ENCODE peak calls at places on chromosome 9, in four cellular contexts. S is adrenal gland, Z is lower lobe of right lung, O is GM23338. M is an unnamed sample.
A peak's percentile ranks its signal among the peaks of the same experiment; 100 is the strongest.

GRCh38 chr9:69276775-69277174 is 48.2 kb upstream of the ENTREP1 start:
- DNase-seq in O (peak; percentile 10), S (no peak), Z (peak; percentile 61), M (no peak)

GRCh38 chr9:91421987-91422765 is 1.5 kb downstream of the NFIL3 start:
- DNase-seq in S (peak; percentile 61), O (no peak), Z (no peak), M (no peak)

GRCh38 chr9:79028101-79028500 is 543.7 kb upstream of the TLE4 start:
- DNase-seq in Z (no peak), S (no peak), O (no peak), M (no peak)

GRCh38 chr9:100567856-100568255 is 10.0 kb upstream of the CAVIN4 start:
- DNase-seq in O (no peak), Z (no peak), S (no peak), M (no peak)

GRCh38 chr9:123642291-123643278 is 286.6 kb downstream of the CRB2 start:
- DNase-seq in Z (peak; percentile 61), O (no peak), S (peak; percentile 60), M (no peak)

GRCh38 chr9:121640486-121641227 is 10.8 kb upstream of the DAB2IP start:
- DNase-seq in S (no peak), O (no peak), Z (no peak), M (no peak)

GRCh38 chr9:3401556-3401955 is 124.2 kb downstream of the RFX3 start:
- DNase-seq in Z (no peak), S (no peak), O (no peak), M (no peak)

GRCh38 chr9:38299856-38300255 is 92.6 kb upstream of the ALDH1B1 start:
- DNase-seq in S (no peak), O (no peak), Z (no peak), M (no peak)

GRCh38 chr9:129069128-129069824 is 11.6 kb upstream of the DOLPP1 start:
- DNase-seq in O (no peak), S (peak; percentile 82), Z (peak; percentile 85), M (no peak)

GRCh38 chr9:94918038-94918753 is 191.7 kb downstream of the AOPEP start:
- DNase-seq in Z (no peak), O (no peak), S (peak; percentile 10), M (no peak)

GRCh38 chr9:132472199-132472598 is 62.2 kb downstream of the CFAP77 start:
- DNase-seq in S (no peak), O (no peak), Z (no peak), M (no peak)

GRCh38 chr9:75545292-75545691 is 345.2 kb upstream of the PCSK5 start:
- DNase-seq in Z (no peak), O (no peak), S (no peak), M (no peak)

GRCh38 chr9:16100596-16101091 is 547.8 kb downstream of the CCDC171 start:
- DNase-seq in Z (no peak), S (no peak), O (peak; percentile 18), M (no peak)

GRCh38 chr9:129027685-129028191 is 393 bp downstream of the SH3GLB2 start:
- DNase-seq in Z (peak; percentile 84), S (no peak), O (peak; percentile 71), M (no peak)

GRCh38 chr9:110828148-110828730 is 159.6 kb downstream of the MUSK start:
- DNase-seq in O (peak; percentile 11), S (no peak), Z (no peak), M (no peak)

GRCh38 chr9:88706193-88707112 is 171.5 kb downstream of the NXNL2 start:
- DNase-seq in S (no peak), Z (peak; percentile 55), O (peak; percentile 23), M (no peak)

GRCh38 chr9:114606597-114607207 is 4.4 kb upstream of the TMEM268 start:
- DNase-seq in Z (no peak), S (peak; percentile 72), O (no peak), M (no peak)

GRCh38 chr9:6564370-6564769 is 81.2 kb downstream of the GLDC start:
- DNase-seq in O (no peak), Z (no peak), S (no peak), M (no peak)

GRCh38 chr9:80994892-80995291 is 694.5 kb downstream of the TLE1 start:
- DNase-seq in S (no peak), Z (no peak), O (no peak), M (no peak)

GRCh38 chr9:88819471-88819870 is 171.8 kb upstream of the S1PR3 start:
- DNase-seq in O (no peak), Z (no peak), S (no peak), M (no peak)

GRCh38 chr9:69502671-69503301 is 169.4 kb downstream of the APBA1 start:
- DNase-seq in S (no peak), O (no peak), Z (no peak), M (no peak)

GRCh38 chr9:26551451-26551850 is 341.2 kb downstream of the CAAP1 start:
- DNase-seq in O (no peak), Z (no peak), S (no peak), M (no peak)

GRCh38 chr9:135818718-135819475 is 88.4 kb downstream of the CAMSAP1 start:
- DNase-seq in S (no peak), Z (no peak), O (no peak), M (no peak)

GRCh38 chr9:135820661-135821060 is 86.7 kb downstream of the CAMSAP1 start:
- DNase-seq in Z (no peak), S (no peak), O (no peak), M (no peak)

GRCh38 chr9:135817951-135818717 is 89.2 kb downstream of the CAMSAP1 start:
- DNase-seq in O (no peak), Z (no peak), S (no peak), M (no peak)

GRCh38 chr9:135821116-135821515 is 86.2 kb downstream of the CAMSAP1 start:
- DNase-seq in Z (no peak), S (no peak), O (no peak), M (no peak)

DNA sequence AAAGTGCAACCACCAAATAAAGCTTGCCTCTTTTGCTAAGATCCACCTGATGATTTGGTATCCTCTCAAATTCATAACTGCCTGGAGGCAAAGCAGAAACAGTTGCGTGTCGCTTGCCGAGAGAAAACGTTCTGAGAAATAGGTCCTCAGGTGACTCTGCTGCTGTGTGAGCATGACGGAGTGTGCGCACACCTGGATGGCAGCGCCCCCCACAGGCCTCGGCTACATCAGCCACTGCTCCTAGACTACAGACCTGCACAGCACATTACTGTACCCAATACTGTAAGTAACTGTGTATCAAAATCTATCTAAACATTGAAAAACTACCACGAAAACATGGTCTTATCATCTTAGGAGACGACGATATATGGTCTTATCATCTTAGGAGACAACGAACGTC is 87.4 kb downstream of the CAMSAP1 start:
- DNase-seq in O (peak; percentile 59), Z (no peak), S (no peak), M (no peak)
- TF ChIP-seq CTCF in O (peak; percentile 65), Z (no peak), S (no peak), M (no peak)

GRCh38 chr9:85142461-85143401 is 473.2 kb downstream of the NTRK2 start:
- DNase-seq in Z (peak; percentile 43), O (peak; percentile 58), S (no peak), M (no peak)
- TF ChIP-seq CTCF in Z (peak; percentile 42), O (peak; percentile 74), S (peak; percentile 41), M (peak; percentile 16)

GRCh38 chr9:137028281-137029057 is 432 bp upstream of the ABCA2 start:
- DNase-seq in O (peak; percentile 78), Z (peak; percentile 82), S (peak; percentile 74), M (no peak)
- TF ChIP-seq CTCF in O (peak; percentile 17), Z (peak; percentile 7), S (no peak), M (peak; percentile 48)

DNA sequence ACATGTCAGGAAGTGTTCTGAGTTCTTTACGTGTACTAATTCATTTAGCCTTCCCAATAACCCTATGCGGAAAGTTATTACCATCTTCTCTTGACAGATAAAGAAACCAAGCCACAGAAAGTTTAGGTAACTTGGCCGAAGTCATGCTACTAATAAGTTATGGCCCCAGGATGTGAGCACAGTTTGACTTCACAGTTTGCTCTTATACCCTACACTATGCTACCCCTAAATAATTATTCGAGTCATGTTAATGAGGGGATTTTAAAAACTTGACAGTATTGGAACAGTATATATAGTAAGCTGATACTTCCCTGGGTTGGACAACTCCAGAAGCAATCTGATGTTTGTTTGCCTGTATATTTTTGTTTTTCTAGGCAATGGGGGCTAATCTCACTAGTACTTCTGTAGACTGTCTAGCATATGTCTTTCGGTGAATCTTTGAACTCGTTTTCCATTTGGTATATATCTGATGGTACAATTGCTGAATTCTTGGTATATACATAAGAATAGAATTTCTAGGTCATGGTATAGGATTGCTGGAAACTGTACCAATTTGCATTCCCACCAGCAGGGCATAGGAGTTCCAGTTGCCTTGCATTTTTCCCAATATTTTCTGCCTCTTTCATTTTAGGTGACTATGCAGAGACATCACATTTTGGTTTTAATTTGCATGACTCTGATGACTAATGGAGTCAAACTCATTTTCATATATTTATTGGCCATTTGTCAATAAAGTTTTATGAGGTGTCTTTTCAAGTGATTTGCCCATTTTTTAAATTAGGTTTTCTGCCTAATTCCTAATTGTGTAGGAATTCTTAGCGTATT is 29.2 kb upstream of the PDCD1LG2 start:
- DNase-seq in S (no peak), O (no peak), Z (no peak), M (no peak)
- TF ChIP-seq CTCF in S (no peak), O (no peak), Z (no peak), M (no peak)

GRCh38 chr9:86948153-86948929 is 1.0 kb upstream of the GAS1 start:
- DNase-seq in Z (peak; percentile 75), O (peak; percentile 87), S (peak; percentile 80), M (no peak)
- TF ChIP-seq CTCF in Z (peak; percentile 89), O (peak; percentile 72), S (peak; percentile 87), M (peak; percentile 45)

DNA sequence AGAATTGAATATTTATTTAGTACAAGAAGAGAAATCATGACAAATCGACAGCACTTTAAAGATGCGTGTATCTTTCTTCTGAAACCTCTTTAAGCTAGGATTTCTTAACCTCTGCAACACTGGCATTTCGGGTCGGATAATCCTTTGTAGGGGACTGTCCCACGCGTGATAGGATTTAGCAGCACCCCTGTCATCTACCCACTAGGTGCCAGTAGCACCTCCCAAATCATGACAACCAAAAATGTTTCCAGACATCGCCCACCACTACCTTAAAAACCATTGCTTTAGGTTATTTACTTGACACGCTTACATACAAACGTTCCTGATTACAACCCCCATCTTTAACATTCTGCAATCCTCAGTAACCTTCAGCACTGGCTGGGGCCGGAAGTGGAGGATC is 223.1 kb downstream of the TRIM32 start:
- DNase-seq in O (peak; percentile 41), Z (no peak), S (no peak), M (no peak)
- TF ChIP-seq CTCF in O (peak; percentile 48), Z (no peak), S (no peak), M (no peak)

DNA sequence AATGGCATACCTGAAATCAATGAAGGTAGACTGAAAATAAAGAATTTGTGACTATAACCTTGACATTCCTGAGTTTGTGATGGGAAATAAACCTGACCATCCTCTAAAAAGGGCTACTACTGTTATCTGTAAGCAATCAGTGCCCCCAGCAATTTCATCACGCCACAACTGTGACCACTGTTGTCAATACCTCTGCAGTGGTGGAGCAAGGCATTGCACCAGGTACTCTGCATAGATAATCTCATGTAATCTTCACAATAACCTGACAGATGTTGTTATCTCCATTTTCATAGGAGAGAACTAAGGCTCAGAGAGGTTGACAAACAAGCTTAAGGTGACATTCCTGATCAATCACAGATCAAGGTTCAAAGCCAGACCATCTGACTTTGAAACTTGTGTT is 38.5 kb upstream of the FRRS1L start:
- DNase-seq in O (no peak), S (no peak), Z (no peak), M (no peak)
- TF ChIP-seq CTCF in O (no peak), S (no peak), Z (no peak), M (no peak)

M was measured in D721Med.